ENCODE peak calls at places on chromosome 16, in four cellular contexts. One of them, this sample, is unnamed.

GRCh38 chr16:29114476-29115012 is 129.7 kb downstream of the LAT start:
- DNase-seq in lower lobe of right lung: no peak
- DNase-seq in HS-5: no peak
- DNase-seq in mammary epithelial cell: peak; percentile 6
- DNase-seq in this sample: no peak

GRCh38 chr16:30166202-30166902 is 17.1 kb upstream of the CORO1A start:
- DNase-seq in mammary epithelial cell: no peak
- DNase-seq in HS-5: no peak
- DNase-seq in lower lobe of right lung: no peak
- DNase-seq in this sample: no peak

GRCh38 chr16:27347930-27348685 is 34.3 kb downstream of the IL4R start:
- DNase-seq in mammary epithelial cell: no peak
- DNase-seq in HS-5: no peak
- DNase-seq in lower lobe of right lung: peak; percentile 43
- DNase-seq in this sample: no peak

GRCh38 chr16:88315543-88316105 is 67.1 kb upstream of the ZNF469 start:
- DNase-seq in mammary epithelial cell: no peak
- DNase-seq in HS-5: no peak
- DNase-seq in lower lobe of right lung: no peak
- DNase-seq in this sample: no peak

GRCh38 chr16:16029431-16030011 is 80.1 kb downstream of the ABCC1 start:
- DNase-seq in HS-5: no peak
- DNase-seq in mammary epithelial cell: no peak
- DNase-seq in lower lobe of right lung: no peak
- DNase-seq in this sample: no peak

GRCh38 chr16:58198022-58198683 is at the start of gene CSNK2A2:
- DNase-seq in HS-5: peak; percentile 11
- DNase-seq in mammary epithelial cell: peak; percentile 59
- DNase-seq in lower lobe of right lung: peak; percentile 82
- DNase-seq in this sample: no peak

GRCh38 chr16:11447272-11447671 is 102.0 kb downstream of the RMI2 start:
- DNase-seq in HS-5: no peak
- DNase-seq in lower lobe of right lung: no peak
- DNase-seq in mammary epithelial cell: no peak
- DNase-seq in this sample: no peak

GRCh38 chr16:89616576-89617437 is 3.4 kb downstream of the DPEP1 start:
- DNase-seq in mammary epithelial cell: no peak
- DNase-seq in lower lobe of right lung: no peak
- DNase-seq in HS-5: no peak
- DNase-seq in this sample: no peak

GRCh38 chr16:56832768-56833167 is 32.2 kb upstream of the SLC12A3 start:
- DNase-seq in mammary epithelial cell: no peak
- DNase-seq in HS-5: no peak
- DNase-seq in lower lobe of right lung: no peak
- DNase-seq in this sample: no peak

GRCh38 chr16:4360538-4361021 is 9.5 kb upstream of the PAM16 start:
- DNase-seq in lower lobe of right lung: no peak
- DNase-seq in HS-5: no peak
- DNase-seq in mammary epithelial cell: no peak
- DNase-seq in this sample: no peak

GRCh38 chr16:17211797-17212196 is 259.0 kb downstream of the XYLT1 start:
- DNase-seq in mammary epithelial cell: no peak
- DNase-seq in lower lobe of right lung: no peak
- DNase-seq in HS-5: no peak
- DNase-seq in this sample: no peak

GRCh38 chr16:70396209-70396904 is 42.5 kb downstream of the ST3GAL2 start:
- DNase-seq in HS-5: no peak
- DNase-seq in lower lobe of right lung: no peak
- DNase-seq in mammary epithelial cell: no peak
- DNase-seq in this sample: no peak

GRCh38 chr16:75550211-75550662 is 5.8 kb downstream of the TMEM231 start:
- DNase-seq in mammary epithelial cell: peak; percentile 88
- DNase-seq in HS-5: no peak
- DNase-seq in lower lobe of right lung: no peak
- DNase-seq in this sample: no peak

GRCh38 chr16:50977064-50977621 is 173.9 kb downstream of the SALL1 start:
- DNase-seq in lower lobe of right lung: no peak
- DNase-seq in HS-5: no peak
- DNase-seq in mammary epithelial cell: no peak
- DNase-seq in this sample: no peak

GRCh38 chr16:31508706-31509523 is 724 bp upstream of the RUSF1 start:
- DNase-seq in mammary epithelial cell: peak; percentile 16
- DNase-seq in HS-5: no peak
- DNase-seq in lower lobe of right lung: no peak
- DNase-seq in this sample: no peak

GRCh38 chr16:57548424-57548823 is 6.0 kb downstream of the ADGRG5 start:
- DNase-seq in lower lobe of right lung: no peak
- DNase-seq in mammary epithelial cell: no peak
- DNase-seq in HS-5: no peak
- DNase-seq in this sample: no peak

This sample was measured in keratinocyte.